ENCODE peak calls at places on chromosomes 2 and 18, in five cellular contexts. U is fibroblast of lung, O is choroid plexus epithelial cell, H is PC-9, Y is fibroblast of mammary gland. R is an unnamed sample.

GRCh38 chr2:134372611-134373131 is 118.8 kb downstream of the MGAT5 start:
- DNase-seq in U (peak; percentile 91), O (peak; percentile 66), H (no peak), Y (peak; percentile 89), R (peak; percentile 70)

GRCh38 chr18:49673281-49673680 is 111.4 kb downstream of the LIPG start:
- DNase-seq in U (no peak), O (no peak), H (no peak), Y (no peak), R (no peak)

GRCh38 chr2:58107803-58108710 is 61.5 kb downstream of the VRK2 start:
- DNase-seq in U (peak; percentile 90), O (peak; percentile 84), H (peak; percentile 53), Y (peak; percentile 96), R (peak; percentile 97)

GRCh38 chr2:111944536-111945210 is 46.3 kb downstream of the MERTK start:
- DNase-seq in U (no peak), O (no peak), H (no peak), Y (no peak), R (no peak)

GRCh38 chr2:7044253-7045250 is 127.3 kb downstream of the RNF144A start:
- DNase-seq in U (peak; percentile 60), O (peak; percentile 78), H (peak; percentile 19), Y (peak; percentile 77), R (peak; percentile 11)

GRCh38 chr2:3516831-3517230 is 2.5 kb downstream of the ADI1 start:
- DNase-seq in U (no peak), O (no peak), H (no peak), Y (no peak), R (no peak)

GRCh38 chr2:38294597-38294996 is 82.5 kb downstream of the ATL2 start:
- DNase-seq in U (peak; percentile 31), O (no peak), H (no peak), Y (no peak), R (no peak)

GRCh38 chr2:20182241-20182931 is 42.5 kb downstream of the SDC1 start:
- DNase-seq in U (peak; percentile 60), O (peak; percentile 66), H (peak; percentile 72), Y (peak; percentile 76), R (no peak)

GRCh38 chr2:120243211-120243610 is 9.4 kb upstream of the RALB start:
- DNase-seq in U (no peak), O (peak; percentile 41), H (peak; percentile 61), Y (peak; percentile 35), R (no peak)

GRCh38 chr2:35428548-35428947 is 927.0 kb upstream of the CRIM1 start:
- DNase-seq in U (peak; percentile 12), O (peak; percentile 21), H (peak; percentile 18), Y (peak; percentile 3), R (no peak)

GRCh38 chr2:20104900-20105545 is 53.6 kb upstream of the LAPTM4A start:
- DNase-seq in U (no peak), O (no peak), H (no peak), Y (no peak), R (no peak)

GRCh38 chr2:237536083-237536415 is 30.3 kb upstream of the PRLH start:
- DNase-seq in U (no peak), O (no peak), H (no peak), Y (no peak), R (no peak)

GRCh38 chr2:98378901-98379300 is 32.6 kb downstream of the CNGA3 start:
- DNase-seq in U (peak; percentile 59), O (no peak), H (peak; percentile 31), Y (peak; percentile 58), R (no peak)

GRCh38 chr2:88739985-88740600 is 48.6 kb downstream of the RPIA start:
- DNase-seq in U (peak; percentile 76), O (peak; percentile 87), H (peak; percentile 65), Y (peak; percentile 72), R (peak; percentile 40)

GRCh38 chr18:64592246-64592645 is 443.4 kb upstream of the LINC00305 start:
- DNase-seq in U (no peak), O (no peak), H (no peak), Y (no peak), R (no peak)

GRCh38 chr2:76247006-76247405 is 536.3 kb upstream of the GCFC2 start:
- DNase-seq in U (no peak), O (no peak), H (no peak), Y (no peak), R (no peak)

GRCh38 chr2:25651066-25651465 is 22.3 kb downstream of the DTNB start:
- DNase-seq in U (peak; percentile 42), O (peak; percentile 67), H (no peak), Y (peak; percentile 48), R (no peak)

GRCh38 chr2:236366406-236366805 is 102.2 kb upstream of the ASB18 start:
- DNase-seq in U (no peak), O (no peak), H (no peak), Y (no peak), R (no peak)

GRCh38 chr18:62954341-62954740 is 239.0 kb downstream of the PHLPP1 start:
- DNase-seq in U (no peak), O (peak; percentile 31), H (no peak), Y (peak; percentile 14), R (no peak)

GRCh38 chr18:22417496-22418188 is at the start of gene CTAGE1:
- DNase-seq in U (no peak), O (peak; percentile 36), H (no peak), Y (no peak), R (no peak)

GRCh38 chr2:85476624-85477023 is 58.1 kb downstream of the SH2D6 start:
- DNase-seq in U (no peak), O (no peak), H (no peak), Y (no peak), R (no peak)

GRCh38 chr2:144317071-144317738 is 202.7 kb downstream of the ZEB2 start:
- DNase-seq in U (no peak), O (no peak), H (no peak), Y (no peak), R (no peak)

GRCh38 chr18:8754995-8755955 is 49.9 kb downstream of the MTCL1 start:
- DNase-seq in U (peak; percentile 49), O (peak; percentile 71), H (no peak), Y (peak; percentile 77), R (no peak)

GRCh38 chr2:15780912-15781574 is 159.3 kb upstream of the MYCN start:
- DNase-seq in U (no peak), O (no peak), H (no peak), Y (no peak), R (no peak)

GRCh38 chr2:178592655-178593054 is 112.4 kb downstream of the PLEKHA3 start:
- DNase-seq in U (no peak), O (no peak), H (no peak), Y (peak; percentile 14), R (no peak)

GRCh38 chr2:160324161-160324768 is 124.2 kb upstream of the ITGB6 start:
- DNase-seq in U (peak; percentile 77), O (peak; percentile 74), H (peak; percentile 27), Y (peak; percentile 74), R (no peak)

GRCh38 chr2:159516241-159516758 is 100.0 kb downstream of the BAZ2B start:
- DNase-seq in U (peak; percentile 42), O (peak; percentile 55), H (peak; percentile 9), Y (peak; percentile 58), R (no peak)

GRCh38 chr18:62458868-62459716 is 63.7 kb upstream of the ZCCHC2 start:
- DNase-seq in U (no peak), O (no peak), H (no peak), Y (no peak), R (no peak)

GRCh38 chr2:12705230-12705629 is 11.5 kb upstream of the TRIB2 start:
- DNase-seq in U (peak; percentile 51), O (peak; percentile 54), H (no peak), Y (peak; percentile 47), R (no peak)

GRCh38 chr2:172995323-172996244 is 80.1 kb upstream of the MAP3K20 start:
- DNase-seq in U (peak; percentile 92), O (peak; percentile 85), H (peak; percentile 72), Y (peak; percentile 83), R (peak; percentile 83)
- TF ChIP-seq CTCF in U (peak; percentile 54), O (peak; percentile 51), H (peak; percentile 75), Y (peak; percentile 51), R (peak; percentile 52)

DNA sequence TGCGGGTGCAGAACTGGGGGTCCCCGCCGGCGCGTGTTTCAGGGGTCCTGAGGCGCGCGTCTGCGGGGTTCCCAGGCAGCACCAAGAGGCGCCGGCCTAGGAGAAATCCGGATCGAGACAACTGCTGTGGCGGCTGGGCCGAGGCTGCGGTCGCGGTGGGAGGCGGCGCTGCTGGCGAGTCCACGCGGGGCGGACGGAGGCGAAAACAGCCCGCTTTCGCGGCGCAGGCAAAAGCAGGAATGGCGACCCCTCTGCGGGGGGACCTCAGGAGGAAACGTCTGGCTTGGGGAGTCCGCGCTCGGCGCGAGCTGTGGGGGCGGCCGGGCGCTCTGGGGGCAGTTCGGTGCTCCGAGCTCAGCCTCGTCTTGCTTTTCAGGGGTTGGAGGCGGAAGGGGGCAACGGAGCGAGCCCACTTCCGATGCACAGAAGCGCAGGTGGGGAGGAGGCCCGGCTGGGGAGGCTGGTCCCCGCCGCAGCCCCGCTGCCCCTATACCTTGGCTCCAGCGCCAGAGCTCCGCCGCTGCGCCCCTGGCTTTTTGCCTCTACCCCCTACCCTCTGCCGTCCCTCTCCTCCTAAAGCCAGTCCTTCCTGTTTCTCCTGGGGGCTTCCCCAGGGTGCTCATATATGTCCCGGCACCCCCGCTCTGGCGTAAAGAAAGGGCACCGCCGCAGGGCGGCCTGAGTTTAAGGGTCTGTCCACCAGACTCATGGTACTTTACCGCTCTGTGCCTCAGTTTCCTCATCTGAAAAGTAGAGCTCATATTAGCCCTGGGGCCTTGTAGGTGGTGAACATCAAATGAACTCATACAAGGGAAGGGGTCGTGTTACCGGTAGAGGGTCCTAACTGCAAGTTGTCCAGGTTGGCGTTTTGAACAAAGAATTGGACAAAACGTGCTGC is 81.3 kb upstream of the LDLRAD4 start:
- DNase-seq in U (no peak), O (no peak), H (no peak), Y (no peak), R (no peak)
- H3K4me3 ChIP-seq in U (peak overlapping the region; percentile 46), O (peak overlapping the region; percentile 60), H (peak overlapping the region; percentile 66), Y (peak overlapping the region; percentile 48), R (peak overlapping the region; percentile 67)

DNA sequence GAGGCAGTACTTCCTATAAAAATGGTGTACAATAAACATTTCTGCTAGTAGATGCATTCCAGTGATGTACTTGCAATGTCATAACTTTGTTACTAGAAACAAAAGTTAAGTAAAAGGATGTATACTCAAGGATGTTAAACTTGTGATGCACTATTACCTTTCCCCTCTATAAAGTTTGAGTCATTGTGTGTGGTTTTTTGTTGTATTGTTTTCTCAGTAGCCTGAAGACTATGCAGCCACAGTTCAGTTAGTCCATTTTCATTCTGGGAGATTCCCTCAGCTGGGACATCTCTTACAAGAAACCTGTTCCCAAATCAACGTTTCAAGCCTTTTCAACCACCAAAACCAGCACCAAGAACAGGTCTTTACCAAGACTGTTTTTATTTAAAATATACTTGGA is 5.6 kb downstream of the ATP5MC3 start:
- DNase-seq in U (peak; percentile 21), O (peak; percentile 50), H (no peak), Y (peak; percentile 51), R (no peak)
- TF ChIP-seq CTCF in U (no peak), O (no peak), H (no peak), Y (no peak), R (no peak)

DNA sequence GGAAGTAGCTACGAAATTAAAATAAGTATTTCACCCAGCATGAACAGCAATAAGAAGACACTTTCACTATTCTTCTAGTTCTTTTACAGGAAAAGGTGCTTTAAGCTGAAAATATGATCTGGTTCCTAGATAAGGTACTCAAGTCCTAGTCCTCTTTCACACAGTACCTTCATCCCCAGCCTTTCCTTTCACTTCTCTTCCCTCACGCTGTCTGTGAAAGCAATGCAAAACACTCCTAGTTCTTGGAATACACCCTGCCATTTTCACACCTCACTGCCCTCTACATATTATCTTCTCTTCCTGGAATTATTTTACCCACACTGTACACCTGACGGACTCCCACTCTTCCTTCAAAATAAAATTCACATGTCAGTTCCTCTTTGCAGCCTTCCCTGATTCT is 82.9 kb downstream of the DNAH7 start:
- DNase-seq in U (no peak), O (no peak), H (no peak), Y (no peak), R (no peak)
- H3K4me3 ChIP-seq in U (no peak overlapping the region), O (no peak overlapping the region), H (no peak overlapping the region), Y (no peak overlapping the region), R (no peak overlapping the region)

GRCh38 chr18:24227976-24228660 is 89.3 kb downstream of the CABYR start:
- DNase-seq in U (peak; percentile 51), O (peak; percentile 44), H (peak; percentile 57), Y (peak; percentile 79), R (peak; percentile 23)
- TF ChIP-seq CTCF in U (no peak), O (no peak), H (no peak), Y (no peak), R (no peak)

R was measured in AG09309.